ENCODE peak calls at places on chromosomes 11 and 22, in eight cellular contexts. X is OCI-M1; J is neural crest cell; Z is RPMI7951; I is activated naive CD8-positive, alpha-beta T cell treated with anti-CD3 and anti-CD28 coated beads, Interleukin-2, amount 50 U/mL, for 16 hours; W is T-helper 1 cell; O is type B pancreatic cell; N is WTC11. C is an unnamed sample.

GRCh38 chr11:72712168-72712721 is 38.0 kb upstream of the PDE2A start:
- DNase-seq in W (no peak), X (no peak), Z (no peak), O (no peak), J (no peak), I (no peak), N (no peak), C (no peak)

GRCh38 chr11:72808415-72808814 is 5.8 kb upstream of the ATG16L2 start:
- DNase-seq in O (no peak), J (no peak), Z (no peak), W (no peak), I (no peak), N (no peak), X (no peak), C (no peak)

GRCh38 chr11:93736129-93736528 is 5.2 kb downstream of the TAF1D start:
- DNase-seq in W (no peak), I (no peak), O (no peak), X (no peak), N (no peak), Z (no peak), J (no peak), C (no peak)

GRCh38 chr22:49992921-49993648 is 19.5 kb downstream of the IL17REL start:
- DNase-seq in X (peak; percentile 41), I (peak; percentile 35), W (peak; percentile 60), J (no peak), O (no peak), Z (peak; percentile 35), N (peak; percentile 72), C (peak; percentile 48)

GRCh38 chr11:80285076-80285790 is 844.4 kb upstream of the TENM4 start:
- DNase-seq in W (no peak), X (no peak), Z (no peak), O (no peak), N (no peak), I (no peak), J (no peak), C (no peak)

GRCh38 chr11:125347261-125347585 is 148.8 kb downstream of the FEZ1 start:
- DNase-seq in Z (no peak), J (no peak), O (no peak), N (no peak), X (no peak), W (no peak), I (no peak), C (no peak)

GRCh38 chr11:40273192-40273732 is 1186.2 kb downstream of the LRRC4C start:
- DNase-seq in N (no peak), J (no peak), Z (no peak), I (no peak), X (no peak), O (no peak), W (no peak), C (no peak)

GRCh38 chr11:62393735-62394134 is 25.1 kb upstream of the SCGB1A1 start:
- DNase-seq in I (no peak), O (no peak), N (no peak), Z (no peak), W (no peak), J (no peak), X (no peak), C (no peak)

C was measured in KBM-7.